ENCODE peak calls at places on chromosomes 2 and 18, in ten cellular contexts. O is IMR-90, J is NCI-H345, H is LoVo, F is NCI-H1105, I is NCI-H1930, P is endothelial cell of umbilical vein, B is colonic mucosa, A is putamen, K is ACHN. R is an unnamed sample.

GRCh38 chr2:24813645-24814257 is 20.5 kb downstream of the CENPO start:
- DNase-seq in O (no peak), J (no peak), H (no peak), F (no peak), I (no peak), P (no peak), B (peak; percentile 8), A (no peak), K (no peak), R (no peak)

GRCh38 chr2:102094917-102095316 is 47.6 kb upstream of the IL1R1 start:
- DNase-seq in O (peak; percentile 98), J (no peak), H (no peak), F (no peak), I (no peak), P (peak; percentile 72), B (peak; percentile 67), A (no peak), K (peak; percentile 31), R (peak; percentile 22)

GRCh38 chr18:3110034-3110752 is 97.2 kb upstream of the LPIN2 start:
- DNase-seq in O (no peak), J (no peak), H (no peak), F (no peak), I (no peak), P (no peak), B (no peak), A (no peak), K (no peak), R (no peak)

GRCh38 chr2:28613181-28613580 is 117.3 kb downstream of the PLB1 start:
- DNase-seq in O (no peak), J (no peak), H (no peak), F (no peak), I (no peak), P (peak; percentile 24), B (no peak), A (no peak), K (no peak), R (no peak)

GRCh38 chr2:181203916-181204315 is 223.5 kb downstream of the UBE2E3 start:
- DNase-seq in O (peak; percentile 14), J (no peak), H (no peak), F (no peak), I (no peak), P (no peak), B (no peak), A (no peak), K (no peak), R (no peak)

GRCh38 chr18:26863122-26863879 is 2.2 kb downstream of the AQP4 start:
- DNase-seq in O (no peak), J (peak; percentile 84), H (no peak), F (peak; percentile 88), I (peak; percentile 42), P (no peak), B (peak; percentile 68), A (peak; percentile 76), K (peak; percentile 48), R (peak; percentile 63)

GRCh38 chr2:168699834-168700417 is 102.5 kb upstream of the NOSTRIN start:
- DNase-seq in O (peak; percentile 87), J (peak; percentile 19), H (no peak), F (no peak), I (no peak), P (no peak), B (peak; percentile 93), A (peak; percentile 33), K (no peak), R (no peak)

GRCh38 chr2:218777276-218777990 is 4.5 kb upstream of the CYP27A1 start:
- DNase-seq in O (no peak), J (no peak), H (no peak), F (no peak), I (no peak), P (no peak), B (no peak), A (no peak), K (no peak), R (no peak)

GRCh38 chr18:48735856-48736255 is 197.0 kb downstream of the CTIF start:
- DNase-seq in O (no peak), J (no peak), H (no peak), F (no peak), I (no peak), P (no peak), B (no peak), A (no peak), K (no peak), R (no peak)

GRCh38 chr2:159961005-159961404 is 101.4 kb downstream of the PLA2R1 start:
- DNase-seq in O (no peak), J (peak; percentile 54), H (no peak), F (no peak), I (no peak), P (peak; percentile 61), B (no peak), A (no peak), K (no peak), R (no peak)

GRCh38 chr2:6824962-6825361 is 40.7 kb downstream of the CMPK2 start:
- DNase-seq in O (peak; percentile 75), J (no peak), H (no peak), F (no peak), I (no peak), P (no peak), B (no peak), A (no peak), K (no peak), R (no peak)

GRCh38 chr2:238847841-238848565 is at the start of gene TWIST2:
- DNase-seq in O (peak; percentile 91), J (peak; percentile 16), H (no peak), F (peak; percentile 18), I (peak; percentile 4), P (peak; percentile 50), B (peak; percentile 54), A (no peak), K (peak; percentile 77), R (no peak)

GRCh38 chr18:31657823-31658669 is 26.3 kb downstream of the B4GALT6 start:
- DNase-seq in O (no peak), J (peak; percentile 87), H (no peak), F (peak; percentile 75), I (no peak), P (no peak), B (peak; percentile 34), A (no peak), K (no peak), R (no peak)